ENCODE peak calls at places on chromosomes 6 and 20, in five cellular contexts. One of them, this sample, is unnamed.

GRCh38 chr6:15507221-15507620 is 155.6 kb downstream of the DTNBP1 start:
- DNase-seq in heart right ventricle: no peak
- DNase-seq in T-helper 2 cell: no peak
- DNase-seq in brain microvascular endothelial cell: no peak
- DNase-seq in CD8-positive, alpha-beta memory T cell: no peak
- DNase-seq in this sample: no peak

GRCh38 chr20:10555865-10556308 is 117.9 kb downstream of the JAG1 start:
- DNase-seq in heart right ventricle: no peak
- DNase-seq in T-helper 2 cell: no peak
- DNase-seq in CD8-positive, alpha-beta memory T cell: no peak
- DNase-seq in brain microvascular endothelial cell: peak
- DNase-seq in this sample: peak

GRCh38 chr6:72959821-72960220 is 265.5 kb downstream of the KHDC1L start:
- DNase-seq in heart right ventricle: no peak
- DNase-seq in CD8-positive, alpha-beta memory T cell: no peak
- DNase-seq in brain microvascular endothelial cell: peak
- DNase-seq in T-helper 2 cell: no peak
- DNase-seq in this sample: no peak

GRCh38 chr6:155498370-155498769 is 42.7 kb upstream of the NOX3 start:
- DNase-seq in brain microvascular endothelial cell: no peak
- DNase-seq in CD8-positive, alpha-beta memory T cell: no peak
- DNase-seq in T-helper 2 cell: no peak
- DNase-seq in heart right ventricle: no peak
- DNase-seq in this sample: no peak

GRCh38 chr20:43983359-43983758 is 68.7 kb downstream of the TOX2 start:
- DNase-seq in T-helper 2 cell: no peak
- DNase-seq in heart right ventricle: no peak
- DNase-seq in CD8-positive, alpha-beta memory T cell: no peak
- DNase-seq in brain microvascular endothelial cell: no peak
- DNase-seq in this sample: no peak

GRCh38 chr6:168956141-168956838 is 297.4 kb downstream of the THBS2 start:
- DNase-seq in CD8-positive, alpha-beta memory T cell: no peak
- DNase-seq in heart right ventricle: no peak
- DNase-seq in brain microvascular endothelial cell: peak
- DNase-seq in T-helper 2 cell: no peak
- DNase-seq in this sample: no peak

GRCh38 chr6:170057034-170057734 is 233.7 kb downstream of the DLL1 start:
- DNase-seq in CD8-positive, alpha-beta memory T cell: no peak
- DNase-seq in brain microvascular endothelial cell: no peak
- DNase-seq in heart right ventricle: no peak
- DNase-seq in T-helper 2 cell: no peak
- DNase-seq in this sample: no peak

GRCh38 chr20:51768759-51769517 is 748 bp upstream of the ATP9A start:
- DNase-seq in T-helper 2 cell: no peak
- DNase-seq in heart right ventricle: no peak
- DNase-seq in CD8-positive, alpha-beta memory T cell: no peak
- DNase-seq in brain microvascular endothelial cell: no peak
- DNase-seq in this sample: no peak

GRCh38 chr20:878511-879307 is 37.4 kb downstream of the ANGPT4 start:
- DNase-seq in brain microvascular endothelial cell: no peak
- DNase-seq in CD8-positive, alpha-beta memory T cell: no peak
- DNase-seq in T-helper 2 cell: no peak
- DNase-seq in heart right ventricle: no peak
- DNase-seq in this sample: peak